ENCODE peak calls at places on chromosomes 1 and 21, in six cellular contexts. V is mesothelial cell of epicardium, K is glutamatergic neuron, L is endothelial cell, N is omental fat pad, A is neural crest cell. G is an unnamed sample.

GRCh38 chr1:204190212-204191211 is 5.8 kb downstream of the KISS1 start:
- DNase-seq in V (no peak), K (peak; percentile 67), L (no peak), N (no peak), A (no peak), G (peak; percentile 50)

GRCh38 chr1:201665036-201665435 is 126.1 kb downstream of the NAV1 start:
- DNase-seq in V (no peak), K (no peak), L (no peak), N (no peak), A (no peak), G (no peak)

GRCh38 chr1:239960387-239960786 is 131.3 kb upstream of the FMN2 start:
- DNase-seq in V (no peak), K (no peak), L (no peak), N (no peak), A (no peak), G (no peak)

GRCh38 chr1:190436615-190437014 is 41.0 kb downstream of the BRINP3 start:
- DNase-seq in V (no peak), K (no peak), L (no peak), N (no peak), A (no peak), G (no peak)

GRCh38 chr1:219385786-219386427 is 212.2 kb downstream of the LYPLAL1 start:
- DNase-seq in V (no peak), K (peak; percentile 43), L (peak; percentile 40), N (no peak), A (peak; percentile 6), G (peak; percentile 41)

GRCh38 chr21:31283025-31283424 is 61.0 kb downstream of the TIAM1 start:
- DNase-seq in V (no peak), K (no peak), L (no peak), N (no peak), A (no peak), G (no peak)

GRCh38 chr1:245406426-245406825 is 251.6 kb downstream of the KIF26B start:
- DNase-seq in V (no peak), K (no peak), L (no peak), N (no peak), A (no peak), G (no peak)

GRCh38 chr1:159869607-159870006 is 7.2 kb upstream of the VSIG8 start:
- DNase-seq in V (no peak), K (no peak), L (no peak), N (no peak), A (no peak), G (no peak)

GRCh38 chr1:30688920-30689794 is 34.2 kb downstream of the MATN1 start:
- DNase-seq in V (no peak), K (no peak), L (no peak), N (no peak), A (no peak), G (no peak)

GRCh38 chr1:57489342-57490036 is 65.6 kb upstream of the DAB1 start:
- DNase-seq in V (no peak), K (no peak), L (no peak), N (no peak), A (no peak), G (no peak)

GRCh38 chr1:21338568-21339401 is 48.5 kb upstream of the ECE1 start:
- DNase-seq in V (no peak), K (no peak), L (no peak), N (no peak), A (no peak), G (no peak)

GRCh38 chr1:218633238-218633948 is 288.3 kb downstream of the TGFB2 start:
- DNase-seq in V (no peak), K (no peak), L (no peak), N (no peak), A (no peak), G (no peak)

GRCh38 chr1:214224605-214225354 is 56.2 kb upstream of the SMYD2 start:
- DNase-seq in V (no peak), K (peak; percentile 18), L (no peak), N (no peak), A (no peak), G (no peak)

GRCh38 chr1:111404588-111404987 is 22.9 kb downstream of the OVGP1 start:
- DNase-seq in V (no peak), K (no peak), L (no peak), N (no peak), A (no peak), G (no peak)

GRCh38 chr1:17662296-17662695 is 92.8 kb upstream of the ACTL8 start:
- DNase-seq in V (no peak), K (no peak), L (no peak), N (no peak), A (no peak), G (no peak)

GRCh38 chr1:45221716-45222115 is 15.3 kb upstream of the ZSWIM5 start:
- DNase-seq in V (no peak), K (no peak), L (no peak), N (no peak), A (no peak), G (no peak)

GRCh38 chr1:60942291-60942690 is 140.1 kb upstream of the NFIA start:
- DNase-seq in V (no peak), K (no peak), L (no peak), N (no peak), A (no peak), G (no peak)

GRCh38 chr1:42983253-42983652 is 24.6 kb upstream of the SLC2A1 start:
- DNase-seq in V (no peak), K (no peak), L (no peak), N (no peak), A (no peak), G (no peak)

GRCh38 chr1:203301331-203301668 is 4.0 kb upstream of the BTG2 start:
- DNase-seq in V (no peak), K (no peak), L (no peak), N (no peak), A (no peak), G (no peak)

GRCh38 chr1:15328785-15329480 is 80.8 kb upstream of the EFHD2 start:
- DNase-seq in V (no peak), K (no peak), L (no peak), N (no peak), A (no peak), G (peak; percentile 62)

GRCh38 chr1:119047040-119047438 is 58.9 kb upstream of the TBX15 start:
- DNase-seq in V (no peak), K (no peak), L (no peak), N (no peak), A (no peak), G (no peak)

GRCh38 chr1:81391100-81391828 is 409.5 kb upstream of the ADGRL2 start:
- DNase-seq in V (no peak), K (no peak), L (no peak), N (no peak), A (no peak), G (no peak)

GRCh38 chr1:27807385-27807784 is 23.2 kb upstream of the PPP1R8 start:
- DNase-seq in V (no peak), K (no peak), L (no peak), N (no peak), A (no peak), G (no peak)

GRCh38 chr1:47224676-47225399 is 7.2 kb downstream of the TAL1 start:
- DNase-seq in V (no peak), K (no peak), L (peak; percentile 26), N (no peak), A (no peak), G (no peak)

GRCh38 chr1:201142854-201143725 is 11.2 kb downstream of the TMEM9 start:
- DNase-seq in V (no peak), K (no peak), L (no peak), N (no peak), A (no peak), G (no peak)

GRCh38 chr1:153779781-153780541 is 4.8 kb downstream of the SLC27A3 start:
- DNase-seq in V (no peak), K (no peak), L (no peak), N (no peak), A (no peak), G (no peak)

GRCh38 chr1:100358210-100358609 is 5.9 kb downstream of the CDC14A start:
- DNase-seq in V (no peak), K (no peak), L (no peak), N (no peak), A (no peak), G (no peak)
- TF ChIP-seq CTCF in V (no peak), K (peak; percentile 60), L (peak; percentile 52), N (no peak), A (peak; percentile 49), G (no peak)

DNA sequence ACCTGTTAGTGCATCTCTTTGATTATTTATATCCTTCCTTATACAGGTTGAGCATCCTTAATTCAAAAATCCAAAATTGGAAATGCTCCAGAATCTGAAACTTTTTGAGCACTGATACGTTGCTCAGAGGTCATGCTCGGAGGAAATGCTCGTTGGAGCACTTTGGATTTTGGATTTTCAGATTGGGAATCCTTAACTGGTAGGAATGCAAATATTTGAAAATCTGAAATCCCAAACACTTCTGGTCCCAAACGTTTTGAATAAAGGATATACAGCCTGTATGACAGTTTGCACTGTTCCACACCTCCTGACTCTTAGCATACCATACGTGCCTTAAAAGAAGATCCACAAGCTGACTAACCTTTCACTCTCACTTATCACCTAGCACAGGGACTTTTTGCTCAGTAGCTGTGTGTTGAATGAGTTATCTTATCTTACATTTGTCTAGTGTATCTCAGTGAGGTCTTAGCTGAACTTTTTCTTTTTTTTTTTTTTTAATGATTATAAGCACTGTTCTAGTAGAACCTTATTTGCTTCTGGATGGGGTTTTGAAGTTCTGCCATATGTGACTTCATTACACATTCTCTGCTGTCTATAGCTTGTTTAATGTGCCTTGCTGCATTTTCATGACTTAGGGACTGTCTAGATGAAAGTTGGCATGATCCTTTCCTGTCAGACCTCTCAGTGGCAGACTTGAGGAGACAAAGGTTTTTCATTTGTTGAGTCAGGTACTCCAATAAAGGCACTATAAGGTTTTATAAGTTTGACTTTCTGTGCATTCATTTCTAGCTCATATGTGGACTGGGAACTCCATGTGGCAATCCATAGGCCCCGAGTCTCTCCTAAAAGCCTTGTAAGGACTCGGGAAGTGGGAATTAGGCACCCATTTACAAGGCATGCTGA is 21.6 kb downstream of the PTGFRN start:
- DNase-seq in V (no peak), K (no peak), L (no peak), N (no peak), A (no peak), G (no peak)
- TF ChIP-seq CTCF in V (no peak), K (no peak), L (no peak), N (no peak), A (no peak), G (no peak)

GRCh38 chr1:51086496-51087271 is 15.3 kb upstream of the C1orf185 start:
- DNase-seq in V (no peak), K (no peak), L (no peak), N (no peak), A (no peak), G (no peak)

GRCh38 chr1:51093566-51093965 is 8.5 kb upstream of the C1orf185 start:
- DNase-seq in V (no peak), K (no peak), L (no peak), N (no peak), A (no peak), G (no peak)

DNA sequence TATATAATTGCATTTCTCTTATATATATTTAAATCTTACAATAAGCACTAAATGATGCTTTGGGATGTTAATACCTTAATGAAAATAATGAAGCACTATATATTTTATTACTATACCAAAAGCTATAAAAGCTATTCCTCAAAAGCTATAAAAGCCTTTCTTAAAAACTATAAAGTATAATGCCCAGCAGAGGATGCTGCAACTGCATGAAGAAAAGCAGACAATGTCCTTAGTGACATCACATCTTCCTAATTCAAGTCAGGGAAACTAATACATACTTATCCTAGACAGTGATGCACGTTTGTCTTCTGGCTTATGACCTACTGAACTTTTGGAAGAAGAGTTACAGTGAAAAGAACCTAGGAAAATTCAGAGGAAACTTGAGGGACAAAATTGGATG is 13.6 kb upstream of the C1orf185 start:
- DNase-seq in V (no peak), K (no peak), L (no peak), N (no peak), A (no peak), G (no peak)
- TF ChIP-seq CTCF in V (no peak), K (no peak), L (no peak), N (no peak), A (no peak), G (no peak)

GRCh38 chr1:234976880-234977680 is 151.6 kb downstream of the TOMM20 start:
- DNase-seq in V (no peak), K (no peak), L (no peak), N (no peak), A (no peak), G (no peak)
- TF ChIP-seq CTCF in V (no peak), K (no peak), L (no peak), N (no peak), A (no peak), G (no peak)